ENCODE peak calls at places on chromosome 7, in five cellular contexts. O is T-helper 17 cell, U is brain microvascular endothelial cell, A is astrocyte of the spinal cord, V is cardiac muscle cell. L is an unnamed sample.

GRCh38 chr7:93547716-93548115 is 26.8 kb downstream of the CALCR start:
- DNase-seq in O (no peak), U (no peak), A (no peak), V (no peak), L (no peak)

GRCh38 chr7:23093111-23093510 is 12.5 kb upstream of the KLHL7 start:
- DNase-seq in O (no peak), U (no peak), A (peak; percentile 23), V (no peak), L (peak; percentile 63)

GRCh38 chr7:83732305-83732704 is 83.4 kb upstream of the SEMA3E start:
- DNase-seq in O (no peak), U (no peak), A (peak; percentile 63), V (no peak), L (peak; percentile 19)

GRCh38 chr7:142391191-142391992 is 133.5 kb upstream of the PRSS58 start:
- DNase-seq in O (no peak), U (peak; percentile 12), A (no peak), V (peak; percentile 29), L (no peak)

GRCh38 chr7:10022957-10023356 is 950.7 kb upstream of the PHF14 start:
- DNase-seq in O (no peak), U (peak; percentile 0), A (peak; percentile 1), V (no peak), L (peak; percentile 11)

GRCh38 chr7:30873207-30873606 is 38.4 kb upstream of the AQP1 start:
- DNase-seq in O (no peak), U (no peak), A (no peak), V (no peak), L (no peak)

GRCh38 chr7:134792968-134793367 is 13.5 kb downstream of the CALD1 start:
- DNase-seq in O (no peak), U (peak; percentile 92), A (peak; percentile 74), V (peak; percentile 95), L (no peak)

GRCh38 chr7:135789956-135790355 is 41.3 kb upstream of the FAM180A start:
- DNase-seq in O (no peak), U (no peak), A (no peak), V (no peak), L (no peak)

GRCh38 chr7:95723583-95724180 is 48.7 kb upstream of the DYNC1I1 start:
- DNase-seq in O (no peak), U (peak; percentile 48), A (peak; percentile 49), V (peak; percentile 63), L (peak; percentile 36)

GRCh38 chr7:31192996-31193395 is 140.9 kb downstream of the ADCYAP1R1 start:
- DNase-seq in O (no peak), U (peak; percentile 45), A (peak; percentile 24), V (peak; percentile 62), L (peak; percentile 27)

GRCh38 chr7:81715984-81716588 is 53.8 kb downstream of the HGF start:
- DNase-seq in O (no peak), U (peak; percentile 79), A (peak; percentile 50), V (peak; percentile 52), L (peak; percentile 53)

GRCh38 chr7:12694817-12695216 is 7.4 kb downstream of the ARL4A start:
- DNase-seq in O (no peak), U (no peak), A (no peak), V (no peak), L (no peak)

GRCh38 chr7:116034411-116034810 is 3.8 kb upstream of the TFEC start:
- DNase-seq in O (no peak), U (no peak), A (no peak), V (no peak), L (no peak)

GRCh38 chr7:55050286-55050685 is 31.5 kb downstream of the EGFR start:
- DNase-seq in O (no peak), U (no peak), A (no peak), V (no peak), L (no peak)

GRCh38 chr7:85890244-85890811 is 703.5 kb upstream of the SEMA3D start:
- DNase-seq in O (no peak), U (no peak), A (peak; percentile 31), V (peak; percentile 43), L (peak; percentile 23)

GRCh38 chr7:148625342-148625741 is 34.8 kb downstream of the C7orf33 start:
- DNase-seq in O (no peak), U (no peak), A (no peak), V (no peak), L (no peak)

GRCh38 chr7:128904381-128905197 is 5.9 kb downstream of the KCP start:
- DNase-seq in O (no peak), U (peak; percentile 40), A (peak; percentile 39), V (peak; percentile 69), L (peak; percentile 35)

GRCh38 chr7:723541-723940 is 3.0 kb upstream of the DNAAF5 start:
- DNase-seq in O (no peak), U (no peak), A (no peak), V (no peak), L (no peak)

GRCh38 chr7:107828540-107828939 is 25.5 kb upstream of the SLC26A3 start:
- DNase-seq in O (no peak), U (no peak), A (no peak), V (no peak), L (no peak)